ENCODE peak calls at places on chromosome 21, in six cellular contexts. X is H9, P is HCT116, M is GM23248, H is MM.1S, T is mammary epithelial cell. L is an unnamed sample. For H3K4me1, the result is how much of the 10 kb centered on the place peaks cover.

GRCh38 chr21:30408782-30409494 is 13.1 kb downstream of the KRTAP13-1 start:
- DNase-seq in M (peak), X (peak), T (peak), H (peak), P (peak), L (peak)

GRCh38 chr21:42724226-42724920 is 71.0 kb downstream of the PDE9A start:
- DNase-seq in T (peak), P (peak), X (no peak), H (no peak), M (peak), L (no peak)

GRCh38 chr21:42248783-42249597 is 30.1 kb downstream of the ABCG1 start:
- DNase-seq in P (no peak), T (no peak), H (peak), X (no peak), M (no peak), L (no peak)

GRCh38 chr21:33014331-33014730 is 11.4 kb upstream of the OLIG2 start:
- DNase-seq in H (no peak), M (no peak), T (no peak), X (no peak), P (peak), L (no peak)

GRCh38 chr21:36917487-36918158 is 48.8 kb downstream of the HLCS start:
- DNase-seq in T (no peak), M (peak), X (peak), P (no peak), H (peak), L (peak)

GRCh38 chr21:31716106-31716505 is 15.8 kb downstream of the SCAF4 start:
- DNase-seq in T (no peak), X (no peak), P (no peak), H (no peak), M (no peak), L (no peak)

GRCh38 chr21:36654341-36654740 is 44.6 kb upstream of the SIM2 start:
- DNase-seq in X (no peak), P (no peak), H (no peak), T (no peak), M (no peak), L (no peak)

GRCh38 chr21:42865361-42866160 is 13.8 kb downstream of the WDR4 start:
- DNase-seq in T (no peak), P (no peak), X (no peak), M (peak), H (no peak), L (no peak)

GRCh38 chr21:17372200-17372599 is 140.6 kb upstream of the CXADR start:
- DNase-seq in P (no peak), M (no peak), X (no peak), H (no peak), T (no peak), L (no peak)

GRCh38 chr21:25350056-25350455 is 257.2 kb downstream of the MRPL39 start:
- DNase-seq in M (peak), T (no peak), X (peak), H (no peak), P (no peak), L (peak)

GRCh38 chr21:15978158-15978805 is 248.5 kb downstream of the USP25 start:
- DNase-seq in T (peak), H (no peak), P (no peak), M (peak), X (no peak), L (peak)

GRCh38 chr21:42849759-42850412 is 29.5 kb downstream of the WDR4 start:
- DNase-seq in X (no peak), P (no peak), M (no peak), T (no peak), H (no peak), L (no peak)

GRCh38 chr21:41965447-41966340 is 11.9 kb upstream of the C2CD2 start:
- DNase-seq in H (no peak), M (no peak), X (no peak), T (no peak), P (no peak), L (no peak)

GRCh38 chr21:18460979-18461378 is 57.4 kb upstream of the TMPRSS15 start:
- DNase-seq in T (no peak), M (no peak), X (no peak), H (no peak), P (no peak), L (no peak)

GRCh38 chr21:41991659-41992058 is 18.5 kb downstream of the ZBTB21 start:
- DNase-seq in T (no peak), M (no peak), P (no peak), H (no peak), X (no peak), L (no peak)

GRCh38 chr21:26743524-26743923 is 101.7 kb downstream of the ADAMTS1 start:
- DNase-seq in M (no peak), T (no peak), P (no peak), H (no peak), X (no peak), L (no peak)

GRCh38 chr21:33988237-33988835 is 72.7 kb upstream of the ATP5PO start:
- DNase-seq in P (no peak), T (no peak), M (no peak), X (no peak), H (no peak), L (no peak)

GRCh38 chr21:36630485-36631206 is 68.3 kb upstream of the SIM2 start:
- DNase-seq in P (peak), H (peak), X (peak), M (peak), T (peak), L (peak)

GRCh38 chr21:27421654-27422053 is 454.8 kb upstream of the ADAMTS5 start:
- DNase-seq in P (no peak), H (no peak), X (no peak), T (no peak), M (no peak), L (no peak)

GRCh38 chr21:15667824-15668223 is 62.0 kb upstream of the USP25 start:
- DNase-seq in H (no peak), T (no peak), M (no peak), P (no peak), X (no peak), L (no peak)

GRCh38 chr21:36466061-36466511 is 13.8 kb downstream of the CLDN14 start:
- DNase-seq in P (no peak), X (no peak), H (no peak), M (no peak), T (no peak), L (no peak)

GRCh38 chr21:33089439-33089838 is 19.5 kb downstream of the OLIG1 start:
- DNase-seq in M (no peak), X (no peak), H (no peak), T (no peak), P (no peak), L (no peak)

GRCh38 chr21:43355925-43356289 is 71.0 kb downstream of the SIK1 start:
- DNase-seq in T (no peak), P (no peak), M (no peak), X (peak), H (no peak), L (no peak)

GRCh38 chr21:33023574-33024277 is 2.0 kb upstream of the OLIG2 start:
- DNase-seq in P (no peak), X (peak), T (no peak), M (no peak), H (no peak), L (peak)

GRCh38 chr21:37459575-37459974 is 93.0 kb downstream of the DYRK1A start:
- DNase-seq in X (no peak), T (no peak), H (no peak), P (no peak), M (peak), L (no peak)

GRCh38 chr21:41715649-41716321 is 51.1 kb downstream of the RIPK4 start:
- DNase-seq in X (no peak), T (peak), M (no peak), H (no peak), P (no peak), L (peak)

GRCh38 chr21:16069713-16070112 is 339.9 kb downstream of the USP25 start:
- DNase-seq in P (no peak), T (no peak), M (peak), X (no peak), H (no peak), L (no peak)

GRCh38 chr21:27058673-27059365 is 91.9 kb upstream of the ADAMTS5 start:
- DNase-seq in P (no peak), H (no peak), T (no peak), X (no peak), M (peak), L (no peak)

GRCh38 chr21:16162953-16163352 is 433.2 kb downstream of the USP25 start:
- DNase-seq in T (no peak), M (no peak), P (no peak), H (no peak), X (no peak), L (no peak)

GRCh38 chr21:36658926-36659325 is 40.0 kb upstream of the SIM2 start:
- DNase-seq in M (no peak), X (no peak), P (no peak), H (no peak), T (no peak), L (no peak)

DNA sequence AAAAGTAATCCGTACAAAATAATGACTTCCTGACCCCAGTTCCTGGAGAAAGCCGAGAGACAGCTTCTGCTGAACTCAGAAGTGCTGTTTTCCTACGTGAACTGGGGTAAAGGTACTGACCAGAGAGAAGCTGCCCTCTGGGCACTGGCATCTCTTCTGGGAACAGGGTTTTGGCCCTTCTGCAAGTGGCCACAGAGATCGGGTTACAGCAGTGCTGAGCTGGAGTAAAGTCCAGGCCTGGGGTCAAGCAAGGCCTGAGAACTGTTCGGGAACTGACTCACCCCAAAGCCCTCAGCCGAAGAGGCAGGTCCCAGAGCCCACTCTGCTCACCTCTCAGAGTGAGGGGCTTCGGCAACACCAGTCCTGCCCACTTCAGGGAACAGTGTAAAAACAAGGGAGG is 177.2 kb upstream of the RUNX1 start:
- DNase-seq in H (no peak), X (no peak), M (peak), T (no peak), P (no peak), L (no peak)
- H3K4me1 ChIP-seq in H (half or more), X (under half), M (under half), T (under half), P (half or more), L (under half)

DNA sequence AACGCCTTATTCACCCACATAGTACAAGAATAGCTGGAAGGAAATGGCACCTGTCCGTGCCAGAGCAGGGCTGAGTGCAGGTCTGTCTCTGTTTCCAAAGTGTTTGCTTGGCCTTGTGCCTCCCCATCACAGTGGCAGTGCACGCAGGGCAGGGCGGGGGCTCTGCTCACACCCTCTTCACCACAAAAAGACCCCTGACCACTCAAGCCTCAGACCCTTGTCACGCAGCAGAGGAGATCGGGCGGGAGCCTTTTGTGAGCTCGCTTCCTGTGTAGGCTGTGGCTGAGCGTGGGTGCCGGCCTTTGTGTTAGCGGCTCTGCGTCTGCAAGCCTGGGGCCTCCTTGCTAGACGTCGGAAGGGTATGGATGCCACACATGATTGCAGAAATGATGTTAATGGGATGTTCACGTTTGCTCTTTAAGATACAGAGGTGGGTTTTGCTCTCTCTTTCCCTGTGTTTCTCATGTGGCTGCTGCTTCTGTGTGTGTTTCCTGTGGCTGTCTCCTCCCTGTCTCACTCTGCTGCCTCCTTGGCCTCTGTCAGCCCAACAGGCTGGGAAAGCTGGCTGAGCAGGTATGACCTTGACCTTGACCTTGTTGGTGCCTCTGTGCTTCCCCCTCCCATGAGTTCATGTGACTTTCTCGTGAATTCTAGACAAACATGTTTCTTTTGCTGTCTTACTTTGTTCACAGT is 45.4 kb downstream of the S100B start:
- DNase-seq in M (no peak), H (no peak), T (no peak), P (no peak), X (no peak), L (no peak)
- H2AFZ ChIP-seq in M (no peak), H (no peak), T (no peak), P (no peak), X (no peak), L (no peak)

DNA sequence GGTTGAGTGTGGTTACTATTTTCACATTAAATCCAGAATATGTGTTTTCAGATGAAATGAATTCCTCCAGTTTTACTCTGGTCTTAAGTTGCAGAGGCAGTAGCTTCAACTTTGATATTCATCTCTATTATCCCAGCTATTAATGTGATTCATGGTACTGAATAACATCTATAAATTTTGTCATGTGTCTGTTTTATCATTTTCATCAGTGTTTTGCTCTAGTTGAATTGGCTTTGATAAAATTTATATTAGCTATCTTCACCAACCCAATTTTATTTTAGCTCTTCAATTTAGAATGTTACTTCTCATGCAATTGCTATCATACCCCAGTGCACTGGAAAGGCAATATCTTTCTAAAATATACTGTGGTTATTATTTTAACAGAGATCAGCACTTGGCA is 184.2 kb downstream of the NCAM2 start:
- DNase-seq in H (no peak), P (no peak), X (no peak), M (no peak), T (no peak), L (no peak)
- H3K4me2 ChIP-seq in H (no peak), P (no peak), X (no peak), M (no peak), T (no peak), L (no peak)

GRCh38 chr21:45089964-45090363 is 15.6 kb downstream of the ADARB1 start:
- DNase-seq in P (no peak), X (no peak), M (no peak), T (no peak), H (no peak), L (no peak)
- H3K4me1 ChIP-seq in P (under half), X (under half), M (under half), T (under half), H (under half), L (under half)

GRCh38 chr21:35441868-35442582 is 392.9 kb upstream of the RUNX1 start:
- DNase-seq in X (no peak), M (no peak), T (no peak), H (no peak), P (no peak), L (peak)
- H2AFZ ChIP-seq in X (no peak), M (no peak), T (no peak), H (no peak), P (no peak), L (no peak)

DNA sequence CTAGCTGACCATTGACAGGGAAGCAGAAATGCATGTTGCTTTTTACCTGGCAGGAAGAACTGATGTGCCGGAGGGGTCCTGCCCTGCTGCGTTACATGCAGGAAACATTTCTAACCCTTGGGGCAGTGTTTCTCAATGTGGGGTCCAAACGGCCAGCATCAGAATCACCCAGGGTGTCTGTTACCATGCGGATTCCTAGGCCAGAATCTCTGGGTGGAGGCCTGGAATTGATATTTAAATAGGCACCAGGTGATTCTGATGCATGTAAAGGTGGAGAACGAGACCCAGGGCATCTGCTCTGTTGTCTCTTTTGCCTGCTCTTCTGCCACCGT is 182.7 kb downstream of the PCP4 start:
- DNase-seq in P (no peak), X (peak), T (no peak), H (no peak), M (no peak), L (peak)
- H3K4me2 ChIP-seq in P (no peak), X (no peak), T (no peak), H (no peak), M (no peak), L (no peak)

GRCh38 chr21:29333355-29333746 is 34.6 kb downstream of the BACH1 start:
- DNase-seq in M (no peak), T (no peak), P (no peak), X (no peak), H (no peak), L (no peak)
- H3K4me1 ChIP-seq in M (under half), T (under half), P (under half), X (under half), H (under half), L (under half)

DNA sequence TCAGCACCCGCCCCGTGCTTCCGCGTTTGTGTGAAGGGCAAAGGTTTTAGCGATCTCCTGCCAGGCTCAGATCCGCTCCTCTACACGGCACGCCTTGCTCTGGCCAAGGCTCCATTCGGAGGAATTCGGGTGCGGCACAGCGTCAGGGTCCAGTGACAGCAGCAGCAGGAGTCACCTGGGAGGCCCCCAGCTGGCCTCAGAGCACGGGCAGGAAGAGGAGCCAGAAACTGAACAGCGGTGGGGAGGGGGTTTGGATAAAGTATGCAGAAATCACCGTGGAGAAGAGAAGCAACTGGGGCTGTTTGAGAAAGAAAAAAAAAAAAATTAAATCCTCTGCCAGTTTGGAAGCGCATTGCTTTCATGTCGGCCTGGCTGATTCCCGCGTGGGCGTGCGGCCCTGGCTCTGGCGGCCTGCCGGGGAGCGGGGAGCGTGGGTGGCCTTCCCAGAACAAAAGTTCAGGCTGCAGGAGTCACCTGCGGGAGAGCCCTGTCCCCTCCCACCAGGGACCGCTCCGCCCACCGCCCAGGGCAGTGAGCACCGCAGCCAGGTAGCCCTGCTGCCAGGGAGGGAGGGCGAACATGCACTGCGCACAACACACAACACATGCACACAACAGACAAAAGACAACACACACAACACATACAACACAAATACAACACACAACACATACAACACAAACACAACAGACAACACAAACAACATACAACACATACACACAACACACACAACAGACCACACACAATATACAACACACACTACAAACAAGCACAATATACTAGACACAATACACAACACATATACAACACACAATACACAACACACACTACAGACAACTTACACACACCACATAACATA is 107.6 kb downstream of the ETS2 start:
- DNase-seq in X (peak), M (peak), T (peak), P (peak), H (no peak), L (peak)
- H2AFZ ChIP-seq in X (no peak), M (peak), T (peak), P (peak), H (no peak), L (peak)

GRCh38 chr21:35019631-35020032 is 29.5 kb downstream of the RUNX1 start:
- DNase-seq in P (no peak), H (no peak), T (no peak), M (no peak), X (no peak), L (no peak)
- H3K4me2 ChIP-seq in P (peak), H (no peak), T (no peak), M (no peak), X (no peak), L (no peak)